ENCODE peak calls at places on chromosomes 12 and 14, in nine cellular contexts. H is activated CD4-positive, alpha-beta T cell treated with anti-CD3 and anti-CD28 coated beads, Interleukin-2, amount 50 U/mL, for 24 hours; P is fibroblast of lung; T is fibroblast of the aortic adventitia; F is non-pigmented ciliary epithelial cell; K is stimulated activated CD8-positive, alpha-beta memory T cell treated with anti-CD3 and anti-CD28 coated beads, Interleukin-2, amount 100 ng/mL, for 1 hour; N is amniotic stem cell; J is heart left ventricle; D is CD4-positive, alpha-beta T cell. W is an unnamed sample.

GRCh38 chr14:104399432-104400155 is 180.0 kb upstream of the C14orf180 start:
- DNase-seq in H (no peak), P (no peak), T (no peak), F (no peak), K (no peak), N (no peak), J (no peak), D (no peak), W (no peak)

GRCh38 chr12:94805749-94806148 is 155.4 kb upstream of the TMCC3 start:
- DNase-seq in H (no peak), P (peak; percentile 71), T (peak; percentile 84), F (peak; percentile 78), K (no peak), N (no peak), J (no peak), D (no peak), W (no peak)

GRCh38 chr12:104213952-104214351 is 1.6 kb upstream of the TXNRD1 start:
- DNase-seq in H (no peak), P (peak; percentile 86), T (peak; percentile 66), F (peak; percentile 73), K (no peak), N (no peak), J (no peak), D (no peak), W (no peak)

GRCh38 chr14:22383515-22384166 is 205.4 kb downstream of the DAD1 start:
- DNase-seq in H (no peak), P (no peak), T (no peak), F (no peak), K (no peak), N (no peak), J (no peak), D (no peak), W (no peak)

GRCh38 chr14:91354221-91354916 is 63.3 kb downstream of the CCDC88C start:
- DNase-seq in H (no peak), P (peak; percentile 64), T (peak; percentile 91), F (no peak), K (no peak), N (no peak), J (no peak), D (no peak), W (no peak)

GRCh38 chr14:81565441-81566290 is 32.0 kb upstream of the SEL1L start:
- DNase-seq in H (no peak), P (no peak), T (peak; percentile 25), F (no peak), K (no peak), N (no peak), J (no peak), D (no peak), W (no peak)

GRCh38 chr14:27435923-27436674 is 838.3 kb upstream of the NOVA1 start:
- DNase-seq in H (no peak), P (no peak), T (no peak), F (no peak), K (no peak), N (no peak), J (no peak), D (no peak), W (no peak)

GRCh38 chr14:90616881-90617280 is 199.3 kb downstream of the TTC7B start:
- DNase-seq in H (no peak), P (peak; percentile 19), T (no peak), F (no peak), K (no peak), N (no peak), J (no peak), D (no peak), W (no peak)

GRCh38 chr12:116929885-116930284 is 19.1 kb downstream of the FBXW8 start:
- DNase-seq in H (no peak), P (no peak), T (no peak), F (no peak), K (no peak), N (no peak), J (no peak), D (no peak), W (no peak)

GRCh38 chr14:94278732-94279131 is 14.3 kb downstream of the SERPINA10 start:
- DNase-seq in H (no peak), P (peak; percentile 15), T (no peak), F (no peak), K (no peak), N (no peak), J (no peak), D (no peak), W (no peak)

GRCh38 chr12:118371354-118372282 is 1.1 kb downstream of the TAOK3 start:
- DNase-seq in H (no peak), P (peak; percentile 22), T (no peak), F (no peak), K (no peak), N (no peak), J (peak; percentile 38), D (no peak), W (peak; percentile 25)

GRCh38 chr14:53231166-53231565 is 78.0 kb upstream of the DDHD1 start:
- DNase-seq in H (no peak), P (no peak), T (no peak), F (no peak), K (no peak), N (no peak), J (no peak), D (no peak), W (no peak)

GRCh38 chr14:22613736-22614239 is 15.7 kb downstream of the ABHD4 start:
- DNase-seq in H (no peak), P (peak; percentile 32), T (no peak), F (no peak), K (no peak), N (no peak), J (no peak), D (no peak), W (no peak)

GRCh38 chr14:53615254-53615653 is 341.4 kb downstream of the BMP4 start:
- DNase-seq in H (no peak), P (no peak), T (no peak), F (no peak), K (no peak), N (no peak), J (no peak), D (no peak), W (no peak)

GRCh38 chr14:51564986-51565604 is 86.6 kb upstream of the FRMD6 start:
- DNase-seq in H (no peak), P (no peak), T (no peak), F (no peak), K (no peak), N (no peak), J (no peak), D (no peak), W (no peak)

GRCh38 chr12:128307791-128308190 is 40.8 kb downstream of the TMEM132C start:
- DNase-seq in H (no peak), P (no peak), T (no peak), F (no peak), K (no peak), N (no peak), J (no peak), D (no peak), W (no peak)

GRCh38 chr12:94100990-94101901 is 47.1 kb upstream of the PLXNC1 start:
- DNase-seq in H (peak; percentile 72), P (peak; percentile 64), T (peak; percentile 67), F (no peak), K (peak; percentile 63), N (peak; percentile 43), J (peak; percentile 80), D (peak; percentile 72), W (peak; percentile 79)

GRCh38 chr14:96150214-96150613 is 54.4 kb upstream of the BDKRB2 start:
- DNase-seq in H (no peak), P (no peak), T (no peak), F (no peak), K (no peak), N (no peak), J (no peak), D (no peak), W (no peak)